ENCODE peak calls at places on chromosomes 1 and 21, in nine cellular contexts. J, Z, C, N, H, P, O, E and Y are unnamed samples.

GRCh38 chr1:81509619-81510018 is 291.1 kb upstream of the ADGRL2 start:
- DNase-seq in J (no peak), P (no peak), N (no peak), O (no peak), C (no peak), E (no peak), H (no peak), Z (no peak), Y (no peak)

GRCh38 chr1:6504887-6505286 is 13.4 kb upstream of the PLEKHG5 start:
- DNase-seq in N (no peak), P (no peak), O (no peak), J (no peak), H (no peak), Z (no peak), C (no peak), E (no peak), Y (no peak)

GRCh38 chr1:63659448-63659847 is 66.2 kb downstream of the PGM1 start:
- DNase-seq in C (no peak), Z (no peak), N (no peak), E (no peak), H (no peak), J (no peak), P (no peak), O (no peak), Y (no peak)

GRCh38 chr1:235640580-235640979 is 9.0 kb downstream of the GNG4 start:
- DNase-seq in C (no peak), N (no peak), H (no peak), O (no peak), J (no peak), P (no peak), E (no peak), Z (no peak), Y (no peak)

GRCh38 chr1:3244539-3245315 is 175.7 kb downstream of the PRDM16 start:
- DNase-seq in N (no peak), E (no peak), Z (no peak), P (no peak), H (no peak), C (no peak), J (no peak), O (no peak), Y (peak)

GRCh38 chr1:154478639-154479038 is 23.4 kb upstream of the TDRD10 start:
- DNase-seq in C (no peak), Z (no peak), E (no peak), P (peak), H (peak), J (no peak), N (peak), O (no peak), Y (peak)

GRCh38 chr1:117599822-117600221 is 6.0 kb upstream of the TENT5C start:
- DNase-seq in E (no peak), N (no peak), Z (no peak), J (no peak), C (no peak), O (peak), P (no peak), H (no peak), Y (no peak)

GRCh38 chr21:43315244-43316137 is 111.4 kb downstream of the SIK1 start:
- DNase-seq in E (no peak), H (no peak), Z (no peak), C (no peak), N (no peak), J (no peak), P (no peak), O (no peak), Y (no peak)

GRCh38 chr21:43900690-43901089 is 35.7 kb downstream of the AGPAT3 start:
- DNase-seq in Z (no peak), E (no peak), H (no peak), J (no peak), C (no peak), P (no peak), O (no peak), N (no peak), Y (no peak)

GRCh38 chr1:218479436-218480115 is 134.4 kb downstream of the TGFB2 start:
- DNase-seq in J (no peak), Z (no peak), E (no peak), P (no peak), O (no peak), C (no peak), H (no peak), N (peak), Y (peak)